ENCODE peak calls at places on chromosomes 5 and 9, in ten cellular contexts. One of them, this sample, is unnamed. For H3K27me3, the result is how much of the 10 kb centered on the place peaks cover.

GRCh38 chr5:82174128-82174918 is 103.8 kb downstream of the RPS23 start:
- DNase-seq in HCT116: peak
- DNase-seq in tibial artery: peak
- DNase-seq in CD8-positive, alpha-beta memory T cell: peak
- DNase-seq in small intestine: peak
- DNase-seq in right cardiac atrium: peak
- DNase-seq in astrocyte: peak
- DNase-seq in upper lobe of right lung: peak
- DNase-seq in GM23248: peak
- DNase-seq in neuronal stem cell: peak
- DNase-seq in this sample: peak

GRCh38 chr9:90900130-90900529 is 98.5 kb downstream of the SYK start:
- DNase-seq in HCT116: no peak
- DNase-seq in neuronal stem cell: no peak
- DNase-seq in GM23248: peak
- DNase-seq in CD8-positive, alpha-beta memory T cell: no peak
- DNase-seq in small intestine: no peak
- DNase-seq in right cardiac atrium: peak
- DNase-seq in astrocyte: no peak
- DNase-seq in upper lobe of right lung: no peak
- DNase-seq in tibial artery: no peak
- DNase-seq in this sample: no peak

GRCh38 chr5:73417307-73418035 is 31.1 kb downstream of the FOXD1 start:
- DNase-seq in CD8-positive, alpha-beta memory T cell: no peak
- DNase-seq in HCT116: no peak
- DNase-seq in small intestine: no peak
- DNase-seq in upper lobe of right lung: no peak
- DNase-seq in neuronal stem cell: no peak
- DNase-seq in astrocyte: peak
- DNase-seq in GM23248: peak
- DNase-seq in right cardiac atrium: no peak
- DNase-seq in tibial artery: no peak
- DNase-seq in this sample: no peak

GRCh38 chr5:126023894-126024575 is 399.2 kb upstream of the GRAMD2B start:
- DNase-seq in upper lobe of right lung: no peak
- DNase-seq in HCT116: no peak
- DNase-seq in GM23248: no peak
- DNase-seq in tibial artery: no peak
- DNase-seq in astrocyte: no peak
- DNase-seq in neuronal stem cell: no peak
- DNase-seq in right cardiac atrium: no peak
- DNase-seq in CD8-positive, alpha-beta memory T cell: no peak
- DNase-seq in small intestine: no peak
- DNase-seq in this sample: no peak

GRCh38 chr9:34899535-34900158 is 58.4 kb upstream of the PHF24 start:
- DNase-seq in upper lobe of right lung: peak
- DNase-seq in astrocyte: peak
- DNase-seq in tibial artery: peak
- DNase-seq in neuronal stem cell: peak
- DNase-seq in HCT116: peak
- DNase-seq in GM23248: peak
- DNase-seq in right cardiac atrium: peak
- DNase-seq in small intestine: peak
- DNase-seq in CD8-positive, alpha-beta memory T cell: peak
- DNase-seq in this sample: peak

GRCh38 chr9:101235105-101235866 is 149.5 kb downstream of the BAAT start:
- DNase-seq in right cardiac atrium: no peak
- DNase-seq in GM23248: peak
- DNase-seq in astrocyte: no peak
- DNase-seq in tibial artery: no peak
- DNase-seq in small intestine: peak
- DNase-seq in neuronal stem cell: peak
- DNase-seq in HCT116: peak
- DNase-seq in upper lobe of right lung: no peak
- DNase-seq in CD8-positive, alpha-beta memory T cell: no peak
- DNase-seq in this sample: no peak

GRCh38 chr5:131329187-131329540 is 65.3 kb downstream of the CDC42SE2 start:
- DNase-seq in neuronal stem cell: no peak
- DNase-seq in GM23248: no peak
- DNase-seq in astrocyte: no peak
- DNase-seq in right cardiac atrium: no peak
- DNase-seq in upper lobe of right lung: no peak
- DNase-seq in tibial artery: no peak
- DNase-seq in CD8-positive, alpha-beta memory T cell: no peak
- DNase-seq in small intestine: no peak
- DNase-seq in HCT116: no peak
- DNase-seq in this sample: no peak

GRCh38 chr5:31052937-31053658 is 140.4 kb upstream of the CDH6 start:
- DNase-seq in CD8-positive, alpha-beta memory T cell: no peak
- DNase-seq in neuronal stem cell: no peak
- DNase-seq in upper lobe of right lung: no peak
- DNase-seq in astrocyte: no peak
- DNase-seq in HCT116: no peak
- DNase-seq in small intestine: no peak
- DNase-seq in right cardiac atrium: no peak
- DNase-seq in tibial artery: no peak
- DNase-seq in GM23248: no peak
- DNase-seq in this sample: no peak

GRCh38 chr9:12760758-12761157 is 14.1 kb upstream of the LURAP1L start:
- DNase-seq in upper lobe of right lung: no peak
- DNase-seq in CD8-positive, alpha-beta memory T cell: no peak
- DNase-seq in right cardiac atrium: no peak
- DNase-seq in small intestine: no peak
- DNase-seq in HCT116: no peak
- DNase-seq in astrocyte: no peak
- DNase-seq in neuronal stem cell: no peak
- DNase-seq in tibial artery: no peak
- DNase-seq in GM23248: peak
- DNase-seq in this sample: no peak

GRCh38 chr5:73265641-73266040 is 92.6 kb downstream of the TMEM174 start:
- DNase-seq in CD8-positive, alpha-beta memory T cell: no peak
- DNase-seq in right cardiac atrium: no peak
- DNase-seq in neuronal stem cell: no peak
- DNase-seq in upper lobe of right lung: no peak
- DNase-seq in small intestine: no peak
- DNase-seq in tibial artery: no peak
- DNase-seq in astrocyte: no peak
- DNase-seq in HCT116: no peak
- DNase-seq in GM23248: peak
- DNase-seq in this sample: no peak

GRCh38 chr9:121985792-121986494 is 107.2 kb downstream of the TTLL11 start:
- DNase-seq in HCT116: no peak
- DNase-seq in GM23248: peak
- DNase-seq in CD8-positive, alpha-beta memory T cell: no peak
- DNase-seq in astrocyte: peak
- DNase-seq in small intestine: no peak
- DNase-seq in right cardiac atrium: peak
- DNase-seq in upper lobe of right lung: no peak
- DNase-seq in tibial artery: peak
- DNase-seq in neuronal stem cell: no peak
- DNase-seq in this sample: peak

GRCh38 chr5:143402464-143403356 is 776 bp downstream of the NR3C1 start:
- DNase-seq in HCT116: no peak
- DNase-seq in right cardiac atrium: peak
- DNase-seq in neuronal stem cell: peak
- DNase-seq in astrocyte: no peak
- DNase-seq in CD8-positive, alpha-beta memory T cell: peak
- DNase-seq in upper lobe of right lung: peak
- DNase-seq in small intestine: peak
- DNase-seq in GM23248: peak
- DNase-seq in tibial artery: peak
- DNase-seq in this sample: peak

GRCh38 chr9:109014267-109015025 is 1.1 kb upstream of the CTNNAL1 start:
- DNase-seq in HCT116: no peak
- DNase-seq in CD8-positive, alpha-beta memory T cell: peak
- DNase-seq in upper lobe of right lung: peak
- DNase-seq in small intestine: no peak
- DNase-seq in neuronal stem cell: no peak
- DNase-seq in right cardiac atrium: peak
- DNase-seq in astrocyte: peak
- DNase-seq in tibial artery: peak
- DNase-seq in GM23248: peak
- DNase-seq in this sample: peak

DNA sequence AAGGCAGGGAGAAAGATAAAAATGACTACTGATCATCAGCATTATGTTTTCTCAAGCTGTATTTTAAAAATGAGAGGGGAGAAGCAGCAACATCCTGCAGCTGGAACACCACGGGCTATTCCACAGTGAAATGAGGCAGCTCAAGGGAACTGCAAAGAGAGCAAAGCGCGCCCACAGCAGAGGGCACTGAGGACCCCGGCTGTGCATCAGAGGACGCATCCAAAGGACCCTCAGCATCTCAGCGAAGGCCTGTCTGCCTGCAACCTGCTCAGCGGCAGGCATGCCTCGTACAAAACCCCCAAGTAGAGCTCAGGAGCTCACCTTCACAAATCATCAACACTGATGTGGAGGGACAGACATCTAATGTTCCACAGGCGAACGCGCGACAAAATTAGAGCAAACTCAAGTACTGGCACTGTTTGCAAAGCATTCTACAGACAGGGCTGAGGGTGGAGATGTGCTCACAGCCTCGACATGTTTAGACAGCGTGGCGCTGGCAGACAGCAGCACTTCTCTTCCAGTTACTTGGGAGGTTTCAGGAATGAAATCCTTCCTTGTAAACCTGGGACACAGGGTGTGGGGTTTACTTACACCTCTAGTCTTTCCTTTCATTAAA is 80.9 kb downstream of the DCP2 start:
- DNase-seq in small intestine: no peak
- DNase-seq in GM23248: no peak
- DNase-seq in upper lobe of right lung: no peak
- DNase-seq in CD8-positive, alpha-beta memory T cell: no peak
- DNase-seq in neuronal stem cell: no peak
- DNase-seq in HCT116: no peak
- DNase-seq in astrocyte: no peak
- DNase-seq in right cardiac atrium: no peak
- DNase-seq in tibial artery: no peak
- DNase-seq in this sample: no peak
- H3K27me3 ChIP-seq in small intestine: under half
- H3K27me3 ChIP-seq in GM23248: under half
- H3K27me3 ChIP-seq in upper lobe of right lung: under half
- H3K27me3 ChIP-seq in CD8-positive, alpha-beta memory T cell: under half
- H3K27me3 ChIP-seq in neuronal stem cell: under half
- H3K27me3 ChIP-seq in HCT116: under half
- H3K27me3 ChIP-seq in astrocyte: under half
- H3K27me3 ChIP-seq in right cardiac atrium: under half
- H3K27me3 ChIP-seq in tibial artery: under half
- H3K27me3 ChIP-seq in this sample: under half

GRCh38 chr5:2756211-2756746 is 4.8 kb upstream of the IRX2 start:
- DNase-seq in astrocyte: peak
- DNase-seq in upper lobe of right lung: peak
- DNase-seq in tibial artery: no peak
- DNase-seq in small intestine: no peak
- DNase-seq in GM23248: peak
- DNase-seq in right cardiac atrium: no peak
- DNase-seq in CD8-positive, alpha-beta memory T cell: no peak
- DNase-seq in HCT116: no peak
- DNase-seq in neuronal stem cell: no peak
- DNase-seq in this sample: peak
- H3K27me3 ChIP-seq in astrocyte: under half
- H3K27me3 ChIP-seq in upper lobe of right lung: half or more
- H3K27me3 ChIP-seq in tibial artery: under half
- H3K27me3 ChIP-seq in small intestine: under half
- H3K27me3 ChIP-seq in GM23248: under half
- H3K27me3 ChIP-seq in right cardiac atrium: under half
- H3K27me3 ChIP-seq in CD8-positive, alpha-beta memory T cell: under half
- H3K27me3 ChIP-seq in HCT116: under half
- H3K27me3 ChIP-seq in neuronal stem cell: under half
- H3K27me3 ChIP-seq in this sample: half or more

DNA sequence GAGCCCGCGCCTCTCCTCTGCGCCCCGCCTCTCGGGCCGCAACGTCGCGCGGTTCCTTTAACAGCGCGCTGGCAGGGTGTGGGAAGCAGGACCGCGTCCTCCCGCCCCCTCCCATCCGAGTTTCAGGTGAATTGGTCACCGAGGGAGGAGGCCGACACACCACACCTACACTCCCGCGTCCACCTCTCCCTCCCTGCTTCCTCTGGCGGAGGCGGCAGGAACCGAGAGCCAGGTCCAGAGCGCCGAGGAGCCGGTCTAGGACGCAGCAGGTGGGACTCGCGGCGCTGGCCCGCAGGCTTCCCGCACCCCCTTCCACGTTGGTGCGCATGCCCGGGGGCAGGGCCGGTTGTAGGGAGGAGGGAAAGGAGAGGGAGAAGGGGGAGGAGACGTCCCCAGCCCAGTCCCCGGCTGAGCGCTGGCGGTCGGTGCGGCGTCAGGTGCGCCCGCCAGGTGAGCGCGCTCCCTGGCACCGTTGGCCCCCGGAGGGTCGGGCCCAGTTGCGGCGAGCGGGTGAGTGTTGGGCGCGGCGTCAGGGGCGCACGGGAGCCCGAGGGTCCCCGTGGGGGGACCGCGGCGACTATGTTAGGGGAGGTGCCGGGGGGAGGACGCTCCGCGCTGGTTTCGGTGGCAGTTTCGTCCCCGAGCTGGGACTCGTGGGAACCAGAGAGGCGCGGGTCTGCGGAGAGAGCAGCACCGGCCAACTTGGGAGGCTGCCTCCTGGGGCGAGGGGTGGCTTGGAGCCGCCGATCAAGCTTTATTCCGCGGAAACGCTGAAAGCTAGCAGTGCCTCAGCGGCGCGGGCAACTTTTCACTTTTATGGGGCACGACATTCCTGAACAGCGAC is at the start of gene OCLN:
- DNase-seq in CD8-positive, alpha-beta memory T cell: no peak
- DNase-seq in small intestine: peak
- DNase-seq in tibial artery: no peak
- DNase-seq in neuronal stem cell: peak
- DNase-seq in astrocyte: no peak
- DNase-seq in right cardiac atrium: peak
- DNase-seq in GM23248: peak
- DNase-seq in HCT116: peak
- DNase-seq in upper lobe of right lung: peak
- DNase-seq in this sample: peak
- H3K27me3 ChIP-seq in CD8-positive, alpha-beta memory T cell: under half
- H3K27me3 ChIP-seq in small intestine: under half
- H3K27me3 ChIP-seq in tibial artery: under half
- H3K27me3 ChIP-seq in neuronal stem cell: half or more
- H3K27me3 ChIP-seq in astrocyte: under half
- H3K27me3 ChIP-seq in right cardiac atrium: under half
- H3K27me3 ChIP-seq in GM23248: under half
- H3K27me3 ChIP-seq in HCT116: under half
- H3K27me3 ChIP-seq in upper lobe of right lung: under half
- H3K27me3 ChIP-seq in this sample: under half

DNA sequence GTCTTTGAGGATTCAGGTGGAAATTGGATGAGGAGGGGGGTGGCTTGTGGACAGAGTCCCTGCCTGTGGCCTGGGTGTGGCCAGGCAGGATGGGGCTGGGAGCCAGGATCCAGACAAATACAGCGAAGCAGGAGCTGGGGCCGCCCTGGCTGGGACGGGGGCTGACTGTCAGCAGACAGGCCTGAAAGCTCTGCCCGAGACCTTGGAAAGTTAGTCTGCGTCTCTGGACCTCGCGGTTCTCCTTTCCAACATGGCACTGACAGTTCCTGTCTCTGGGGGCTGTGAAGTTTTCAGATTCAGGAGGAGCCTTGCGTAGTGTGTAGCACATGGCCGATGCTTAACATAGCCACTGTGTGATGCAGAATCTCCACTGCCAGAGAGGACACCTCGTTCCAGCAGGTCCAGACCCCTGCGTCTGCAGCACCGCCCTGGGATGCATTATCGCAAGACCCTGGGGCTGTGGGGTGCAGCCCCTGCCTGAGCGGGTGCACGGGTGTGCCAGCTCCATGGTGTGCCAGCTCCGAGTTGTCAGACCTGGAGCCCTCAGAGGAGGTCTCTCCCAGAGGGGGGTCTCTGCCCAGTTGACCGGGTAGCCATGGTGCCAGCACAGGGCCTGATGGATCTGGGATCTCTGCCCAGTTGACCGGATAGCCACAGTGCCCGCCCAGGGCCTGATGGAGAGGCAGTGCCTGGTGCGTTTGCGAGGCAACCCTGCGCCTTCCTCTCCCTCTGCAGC is 89.3 kb downstream of the COL5A1 start:
- DNase-seq in HCT116: no peak
- DNase-seq in upper lobe of right lung: no peak
- DNase-seq in neuronal stem cell: no peak
- DNase-seq in astrocyte: no peak
- DNase-seq in CD8-positive, alpha-beta memory T cell: no peak
- DNase-seq in right cardiac atrium: peak
- DNase-seq in tibial artery: no peak
- DNase-seq in GM23248: no peak
- DNase-seq in small intestine: no peak
- DNase-seq in this sample: no peak
- H3K27me3 ChIP-seq in HCT116: under half
- H3K27me3 ChIP-seq in upper lobe of right lung: under half
- H3K27me3 ChIP-seq in neuronal stem cell: under half
- H3K27me3 ChIP-seq in astrocyte: under half
- H3K27me3 ChIP-seq in CD8-positive, alpha-beta memory T cell: under half
- H3K27me3 ChIP-seq in right cardiac atrium: under half
- H3K27me3 ChIP-seq in tibial artery: under half
- H3K27me3 ChIP-seq in GM23248: under half
- H3K27me3 ChIP-seq in small intestine: under half
- H3K27me3 ChIP-seq in this sample: under half

This sample was measured in H7.